ENCODE peak calls at places on chromosomes 7 and 10, in five cellular contexts. E is PC-3, W is cardiac muscle cell, Z is endothelial cell of umbilical vein, Q is colonic mucosa. F is an unnamed sample.

GRCh38 chr7:70098133-70098561 is 499.9 kb downstream of the AUTS2 start:
- DNase-seq in Z (no peak), W (no peak), E (no peak), Q (no peak), F (no peak)

GRCh38 chr10:120145107-120145506 is 252.6 kb downstream of the SEC23IP start:
- DNase-seq in E (no peak), Q (no peak), Z (no peak), W (no peak), F (no peak)

GRCh38 chr10:2953495-2953894 is 113.9 kb upstream of the PFKP start:
- DNase-seq in E (no peak), Z (no peak), Q (no peak), W (no peak), F (no peak)

GRCh38 chr10:34585422-34586115 is 229.5 kb downstream of the PARD3 start:
- DNase-seq in Z (no peak), W (no peak), E (no peak), Q (no peak), F (no peak)

GRCh38 chr7:70239930-70240329 is 641.7 kb downstream of the AUTS2 start:
- DNase-seq in Z (no peak), Q (no peak), E (no peak), W (no peak), F (no peak)

GRCh38 chr10:75187961-75188426 is 22.6 kb upstream of the VDAC2 start:
- DNase-seq in E (peak; percentile 99), W (peak; percentile 73), Q (peak; percentile 64), Z (peak; percentile 66), F (peak; percentile 86)

GRCh38 chr7:142896741-142897379 is 11.3 kb upstream of the TRPV6 start:
- DNase-seq in W (no peak), Z (no peak), E (no peak), Q (no peak), F (no peak)

GRCh38 chr10:48466611-48467240 is 138.1 kb downstream of the ARHGAP22 start:
- DNase-seq in W (peak; percentile 20), Q (peak; percentile 9), Z (no peak), E (no peak), F (no peak)

GRCh38 chr7:159038066-159038465 is 106.6 kb downstream of the VIPR2 start:
- DNase-seq in Z (no peak), Q (no peak), W (no peak), E (no peak), F (no peak)

GRCh38 chr10:61456095-61456789 is 3.1 kb upstream of the TMEM26 start:
- DNase-seq in Z (no peak), Q (no peak), E (no peak), W (peak; percentile 74), F (no peak)

GRCh38 chr10:86335257-86335656 is 31.3 kb downstream of the GRID1 start:
- DNase-seq in Z (no peak), E (no peak), Q (no peak), W (no peak), F (no peak)

GRCh38 chr10:102815790-102816549 is 21.2 kb downstream of the CYP17A1 start:
- DNase-seq in Q (no peak), W (peak; percentile 94), Z (peak; percentile 92), E (no peak), F (no peak)

GRCh38 chr7:149027055-149027454 is 1.2 kb downstream of the PDIA4 start:
- DNase-seq in E (no peak), Q (no peak), W (no peak), Z (no peak), F (peak; percentile 82)

GRCh38 chr7:25068814-25069213 is 56.2 kb downstream of the CYCS start:
- DNase-seq in Z (no peak), Q (no peak), W (no peak), E (no peak), F (no peak)

GRCh38 chr10:14574291-14574690 is 200.4 kb downstream of the FAM107B start:
- DNase-seq in W (no peak), E (no peak), Z (no peak), Q (no peak), F (no peak)
- H3K27ac ChIP-seq in W (no peak overlapping the region), E (peak overlapping the region; percentile 73), Z (peak overlapping the region; percentile 97), Q (no peak overlapping the region), F (no peak overlapping the region)

GRCh38 chr10:11936389-11937152 is 106.0 kb downstream of the UPF2 start:
- DNase-seq in W (no peak), Z (no peak), Q (peak; percentile 58), E (no peak), F (no peak)
- H3K27ac ChIP-seq in W (no peak overlapping the region), Z (no peak overlapping the region), Q (peak overlapping the region; percentile 56), E (no peak overlapping the region), F (no peak overlapping the region)

GRCh38 chr7:3283130-3283704 is 17.8 kb upstream of the SDK1 start:
- DNase-seq in E (no peak), Q (no peak), W (no peak), Z (no peak), F (no peak)
- H3K27ac ChIP-seq in E (no peak overlapping the region), Q (no peak overlapping the region), W (no peak overlapping the region), Z (no peak overlapping the region), F (no peak overlapping the region)

GRCh38 chr10:110700947-110701617 is 56.9 kb downstream of the RBM20 start:
- DNase-seq in Z (no peak), W (no peak), Q (no peak), E (no peak), F (no peak)
- H3K27ac ChIP-seq in Z (no peak overlapping the region), W (peak overlapping the region; percentile 94), Q (no peak overlapping the region), E (no peak overlapping the region), F (no peak overlapping the region)

GRCh38 chr7:107043916-107044346 is 574 bp upstream of the PRKAR2B start:
- DNase-seq in Z (no peak), Q (no peak), W (no peak), E (no peak), F (no peak)

GRCh38 chr7:107046511-107047259 is 2.2 kb downstream of the PRKAR2B start:
- DNase-seq in E (peak; percentile 15), Q (no peak), W (no peak), Z (peak; percentile 22), F (no peak)

GRCh38 chr7:107045980-107046379 is 1.5 kb downstream of the PRKAR2B start:
- DNase-seq in Z (peak; percentile 45), W (peak; percentile 8), E (peak; percentile 59), Q (peak; percentile 62), F (no peak)

GRCh38 chr7:107045195-107045960 is 873 bp downstream of the PRKAR2B start:
- DNase-seq in W (no peak), Z (peak; percentile 48), E (no peak), Q (no peak), F (no peak)

DNA sequence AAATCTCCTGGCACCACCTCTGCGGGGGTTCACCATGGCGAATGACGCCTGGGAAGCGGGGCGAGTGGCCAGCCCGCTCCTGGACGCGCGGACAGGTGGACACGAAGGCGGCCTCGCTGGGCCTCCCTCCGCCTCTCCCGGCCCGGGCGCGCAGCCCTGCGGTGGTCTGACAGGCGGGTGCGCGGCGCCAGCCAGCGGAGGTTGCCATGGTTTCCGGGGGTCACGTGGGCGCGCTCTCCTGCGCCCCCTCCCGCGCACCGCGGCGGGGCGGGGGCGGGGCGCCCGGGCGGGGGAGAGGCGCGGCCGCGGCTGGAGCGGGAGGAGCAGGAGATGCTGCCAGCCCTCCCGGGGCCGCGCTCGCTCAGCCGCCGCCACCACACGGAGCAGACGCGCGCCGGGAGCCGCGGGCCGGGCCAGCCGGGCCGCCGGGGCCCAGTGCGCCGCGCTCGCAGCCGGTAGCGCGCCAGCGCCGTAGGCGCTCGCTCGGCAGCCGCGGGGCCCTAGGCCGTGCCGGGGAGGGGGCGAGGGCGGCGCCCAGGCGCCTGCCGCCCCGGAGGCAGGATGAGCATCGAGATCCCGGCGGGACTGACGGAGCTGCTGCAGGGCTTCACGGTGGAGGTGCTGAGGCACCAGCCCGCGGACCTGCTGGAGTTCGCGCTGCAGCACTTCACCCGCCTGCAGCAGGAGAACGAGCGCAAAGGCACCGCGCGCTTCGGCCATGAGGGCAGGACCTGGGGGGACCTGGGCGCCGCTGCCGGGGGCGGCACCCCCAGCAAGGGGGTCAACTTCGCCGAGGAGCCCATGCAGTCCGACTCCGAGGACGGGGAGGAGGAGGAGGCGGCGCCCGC is at the start of gene PRKAR2B:
- DNase-seq in W (peak; percentile 83), Z (peak; percentile 83), E (peak; percentile 25), Q (peak; percentile 73), F (peak; percentile 86)
- H3K27ac ChIP-seq in W (peak within 1 kb of the TSS; percentile 66), Z (peak within 1 kb of the TSS; percentile 22), E (no peak within 1 kb of the TSS), Q (no peak within 1 kb of the TSS), F (no peak within 1 kb of the TSS)

DNA sequence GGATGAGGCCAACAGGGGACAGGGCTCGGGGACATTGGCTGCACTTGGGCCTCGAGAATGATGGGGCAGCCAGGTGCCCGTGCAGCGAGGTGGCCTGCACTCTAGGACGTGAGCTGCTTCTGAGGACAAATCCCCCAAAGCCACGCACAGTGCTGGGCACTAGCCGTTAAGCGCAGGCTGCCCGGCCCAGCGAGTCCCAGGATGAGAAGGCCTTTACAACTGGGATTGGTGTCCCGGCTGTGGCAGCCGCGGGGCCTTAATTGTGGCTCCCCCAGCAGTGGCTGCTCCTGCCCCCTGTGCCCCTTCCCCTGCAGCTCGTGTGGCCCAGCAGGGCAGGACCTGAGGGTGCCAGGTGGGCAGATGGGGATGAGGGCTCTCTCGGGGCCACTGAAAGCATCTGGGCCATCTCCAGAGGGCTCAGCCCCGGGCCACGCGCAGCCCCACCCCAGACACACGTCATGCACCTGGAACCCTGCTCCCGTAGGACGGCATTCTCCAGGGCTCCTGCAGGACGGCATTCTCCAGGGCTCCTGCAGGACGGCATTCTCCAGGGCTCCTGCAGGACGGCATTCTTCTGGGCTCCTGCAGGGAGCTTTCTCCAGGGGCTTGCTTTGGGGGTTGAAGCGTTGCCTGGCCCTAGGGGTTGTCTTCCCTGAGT is 6.6 kb downstream of the PWWP2B start:
- DNase-seq in Z (no peak), E (no peak), Q (no peak), W (no peak), F (no peak)
- H3K27ac ChIP-seq in Z (no peak overlapping the region), E (no peak overlapping the region), Q (no peak overlapping the region), W (no peak overlapping the region), F (no peak overlapping the region)

F was measured in Karpas-422.